ENCODE peak calls at places on chromosome 22, in nine cellular contexts. One of them, this sample, is unnamed.

GRCh38 chr22:49951001-49951677 is 9.4 kb upstream of the PIM3 start:
- DNase-seq in GM12865: no peak
- DNase-seq in HS-27A: no peak
- DNase-seq in fibroblast of mammary gland: peak
- DNase-seq in activated CD4-positive, alpha-beta T cell treated with anti-CD3 and anti-CD28 coated beads for 1 hour: no peak
- DNase-seq in C1 segment of cervical spinal cord: no peak
- DNase-seq in stimulated activated CD4-positive, alpha-beta T cell treated with anti-CD3 and anti-CD28 coated beads, Interleukin-1b, Interleukin-23, amount 100 ng/mL, for 24 hours: no peak
- DNase-seq in retina: no peak
- DNase-seq in hippocampal formation: no peak
- DNase-seq in this sample: peak

GRCh38 chr22:26916236-26916635 is 258.8 kb downstream of the MIAT start:
- DNase-seq in GM12865: no peak
- DNase-seq in HS-27A: no peak
- DNase-seq in fibroblast of mammary gland: no peak
- DNase-seq in activated CD4-positive, alpha-beta T cell treated with anti-CD3 and anti-CD28 coated beads for 1 hour: no peak
- DNase-seq in C1 segment of cervical spinal cord: no peak
- DNase-seq in stimulated activated CD4-positive, alpha-beta T cell treated with anti-CD3 and anti-CD28 coated beads, Interleukin-1b, Interleukin-23, amount 100 ng/mL, for 24 hours: no peak
- DNase-seq in retina: no peak
- DNase-seq in hippocampal formation: no peak
- DNase-seq in this sample: no peak

GRCh38 chr22:19330865-19331418 is 39.4 kb upstream of the CLTCL1 start:
- DNase-seq in GM12865: no peak
- DNase-seq in HS-27A: no peak
- DNase-seq in fibroblast of mammary gland: no peak
- DNase-seq in activated CD4-positive, alpha-beta T cell treated with anti-CD3 and anti-CD28 coated beads for 1 hour: no peak
- DNase-seq in C1 segment of cervical spinal cord: no peak
- DNase-seq in stimulated activated CD4-positive, alpha-beta T cell treated with anti-CD3 and anti-CD28 coated beads, Interleukin-1b, Interleukin-23, amount 100 ng/mL, for 24 hours: no peak
- DNase-seq in retina: no peak
- DNase-seq in hippocampal formation: no peak
- DNase-seq in this sample: no peak

GRCh38 chr22:46213052-46213451 is 37.0 kb downstream of the CDPF1 start:
- DNase-seq in GM12865: no peak
- DNase-seq in HS-27A: no peak
- DNase-seq in fibroblast of mammary gland: peak
- DNase-seq in activated CD4-positive, alpha-beta T cell treated with anti-CD3 and anti-CD28 coated beads for 1 hour: no peak
- DNase-seq in C1 segment of cervical spinal cord: no peak
- DNase-seq in stimulated activated CD4-positive, alpha-beta T cell treated with anti-CD3 and anti-CD28 coated beads, Interleukin-1b, Interleukin-23, amount 100 ng/mL, for 24 hours: no peak
- DNase-seq in retina: no peak
- DNase-seq in hippocampal formation: no peak
- DNase-seq in this sample: no peak

GRCh38 chr22:48899523-48900326 is 927.9 kb downstream of the BRD1 start:
- DNase-seq in GM12865: no peak
- DNase-seq in HS-27A: no peak
- DNase-seq in fibroblast of mammary gland: no peak
- DNase-seq in activated CD4-positive, alpha-beta T cell treated with anti-CD3 and anti-CD28 coated beads for 1 hour: no peak
- DNase-seq in C1 segment of cervical spinal cord: no peak
- DNase-seq in stimulated activated CD4-positive, alpha-beta T cell treated with anti-CD3 and anti-CD28 coated beads, Interleukin-1b, Interleukin-23, amount 100 ng/mL, for 24 hours: no peak
- DNase-seq in retina: no peak
- DNase-seq in hippocampal formation: no peak
- DNase-seq in this sample: no peak

GRCh38 chr22:35446365-35446764 is 46.4 kb downstream of the MCM5 start:
- DNase-seq in GM12865: no peak
- DNase-seq in HS-27A: peak
- DNase-seq in fibroblast of mammary gland: peak
- DNase-seq in activated CD4-positive, alpha-beta T cell treated with anti-CD3 and anti-CD28 coated beads for 1 hour: no peak
- DNase-seq in C1 segment of cervical spinal cord: no peak
- DNase-seq in stimulated activated CD4-positive, alpha-beta T cell treated with anti-CD3 and anti-CD28 coated beads, Interleukin-1b, Interleukin-23, amount 100 ng/mL, for 24 hours: no peak
- DNase-seq in retina: no peak
- DNase-seq in hippocampal formation: no peak
- DNase-seq in this sample: no peak

GRCh38 chr22:42335839-42336378 is 65.5 kb upstream of the TCF20 start:
- DNase-seq in GM12865: no peak
- DNase-seq in HS-27A: no peak
- DNase-seq in fibroblast of mammary gland: no peak
- DNase-seq in activated CD4-positive, alpha-beta T cell treated with anti-CD3 and anti-CD28 coated beads for 1 hour: no peak
- DNase-seq in C1 segment of cervical spinal cord: no peak
- DNase-seq in stimulated activated CD4-positive, alpha-beta T cell treated with anti-CD3 and anti-CD28 coated beads, Interleukin-1b, Interleukin-23, amount 100 ng/mL, for 24 hours: no peak
- DNase-seq in retina: no peak
- DNase-seq in hippocampal formation: no peak
- DNase-seq in this sample: no peak

GRCh38 chr22:45672564-45673481 is 1.2 kb downstream of the ATXN10 start:
- DNase-seq in GM12865: no peak
- DNase-seq in HS-27A: no peak
- DNase-seq in fibroblast of mammary gland: no peak
- DNase-seq in activated CD4-positive, alpha-beta T cell treated with anti-CD3 and anti-CD28 coated beads for 1 hour: no peak
- DNase-seq in C1 segment of cervical spinal cord: no peak
- DNase-seq in stimulated activated CD4-positive, alpha-beta T cell treated with anti-CD3 and anti-CD28 coated beads, Interleukin-1b, Interleukin-23, amount 100 ng/mL, for 24 hours: no peak
- DNase-seq in retina: no peak
- DNase-seq in hippocampal formation: no peak
- DNase-seq in this sample: no peak

GRCh38 chr22:44125421-44125820 is 55.3 kb upstream of the PARVG start:
- DNase-seq in GM12865: no peak
- DNase-seq in HS-27A: no peak
- DNase-seq in fibroblast of mammary gland: no peak
- DNase-seq in activated CD4-positive, alpha-beta T cell treated with anti-CD3 and anti-CD28 coated beads for 1 hour: no peak
- DNase-seq in C1 segment of cervical spinal cord: no peak
- DNase-seq in stimulated activated CD4-positive, alpha-beta T cell treated with anti-CD3 and anti-CD28 coated beads, Interleukin-1b, Interleukin-23, amount 100 ng/mL, for 24 hours: no peak
- DNase-seq in retina: no peak
- DNase-seq in hippocampal formation: no peak
- DNase-seq in this sample: no peak

GRCh38 chr22:44736581-44737413 is 15.6 kb upstream of the ARHGAP8 start:
- DNase-seq in GM12865: no peak
- DNase-seq in HS-27A: no peak
- DNase-seq in fibroblast of mammary gland: no peak
- DNase-seq in activated CD4-positive, alpha-beta T cell treated with anti-CD3 and anti-CD28 coated beads for 1 hour: no peak
- DNase-seq in C1 segment of cervical spinal cord: no peak
- DNase-seq in stimulated activated CD4-positive, alpha-beta T cell treated with anti-CD3 and anti-CD28 coated beads, Interleukin-1b, Interleukin-23, amount 100 ng/mL, for 24 hours: no peak
- DNase-seq in retina: no peak
- DNase-seq in hippocampal formation: no peak
- DNase-seq in this sample: peak

GRCh38 chr22:40418366-40419201 is 48.2 kb downstream of the SGSM3 start:
- DNase-seq in GM12865: no peak
- DNase-seq in HS-27A: no peak
- DNase-seq in fibroblast of mammary gland: peak
- DNase-seq in activated CD4-positive, alpha-beta T cell treated with anti-CD3 and anti-CD28 coated beads for 1 hour: no peak
- DNase-seq in C1 segment of cervical spinal cord: peak
- DNase-seq in stimulated activated CD4-positive, alpha-beta T cell treated with anti-CD3 and anti-CD28 coated beads, Interleukin-1b, Interleukin-23, amount 100 ng/mL, for 24 hours: no peak
- DNase-seq in retina: peak
- DNase-seq in hippocampal formation: peak
- DNase-seq in this sample: peak

GRCh38 chr22:46076651-46077339 is 73.5 kb upstream of the PPARA start:
- DNase-seq in GM12865: no peak
- DNase-seq in HS-27A: peak
- DNase-seq in fibroblast of mammary gland: no peak
- DNase-seq in activated CD4-positive, alpha-beta T cell treated with anti-CD3 and anti-CD28 coated beads for 1 hour: no peak
- DNase-seq in C1 segment of cervical spinal cord: no peak
- DNase-seq in stimulated activated CD4-positive, alpha-beta T cell treated with anti-CD3 and anti-CD28 coated beads, Interleukin-1b, Interleukin-23, amount 100 ng/mL, for 24 hours: no peak
- DNase-seq in retina: no peak
- DNase-seq in hippocampal formation: no peak
- DNase-seq in this sample: no peak

GRCh38 chr22:28711820-28712777 is 29.5 kb downstream of the CHEK2 start:
- DNase-seq in GM12865: no peak
- DNase-seq in HS-27A: peak
- DNase-seq in fibroblast of mammary gland: peak
- DNase-seq in activated CD4-positive, alpha-beta T cell treated with anti-CD3 and anti-CD28 coated beads for 1 hour: no peak
- DNase-seq in C1 segment of cervical spinal cord: no peak
- DNase-seq in stimulated activated CD4-positive, alpha-beta T cell treated with anti-CD3 and anti-CD28 coated beads, Interleukin-1b, Interleukin-23, amount 100 ng/mL, for 24 hours: no peak
- DNase-seq in retina: no peak
- DNase-seq in hippocampal formation: no peak
- DNase-seq in this sample: no peak

GRCh38 chr22:30396871-30397655 is at the start of gene SEC14L2:
- DNase-seq in GM12865: peak
- DNase-seq in HS-27A: no peak
- DNase-seq in fibroblast of mammary gland: peak
- DNase-seq in activated CD4-positive, alpha-beta T cell treated with anti-CD3 and anti-CD28 coated beads for 1 hour: peak
- DNase-seq in C1 segment of cervical spinal cord: peak
- DNase-seq in stimulated activated CD4-positive, alpha-beta T cell treated with anti-CD3 and anti-CD28 coated beads, Interleukin-1b, Interleukin-23, amount 100 ng/mL, for 24 hours: no peak
- DNase-seq in retina: peak
- DNase-seq in hippocampal formation: peak
- DNase-seq in this sample: peak

GRCh38 chr22:49359061-49359460 is 468.6 kb downstream of the BRD1 start:
- DNase-seq in GM12865: no peak
- DNase-seq in HS-27A: no peak
- DNase-seq in fibroblast of mammary gland: no peak
- DNase-seq in activated CD4-positive, alpha-beta T cell treated with anti-CD3 and anti-CD28 coated beads for 1 hour: no peak
- DNase-seq in C1 segment of cervical spinal cord: no peak
- DNase-seq in stimulated activated CD4-positive, alpha-beta T cell treated with anti-CD3 and anti-CD28 coated beads, Interleukin-1b, Interleukin-23, amount 100 ng/mL, for 24 hours: no peak
- DNase-seq in retina: no peak
- DNase-seq in hippocampal formation: no peak
- DNase-seq in this sample: no peak

GRCh38 chr22:40345801-40346177 is 511 bp upstream of the ADSL start:
- DNase-seq in GM12865: peak
- DNase-seq in HS-27A: no peak
- DNase-seq in fibroblast of mammary gland: peak
- DNase-seq in activated CD4-positive, alpha-beta T cell treated with anti-CD3 and anti-CD28 coated beads for 1 hour: peak
- DNase-seq in C1 segment of cervical spinal cord: no peak
- DNase-seq in stimulated activated CD4-positive, alpha-beta T cell treated with anti-CD3 and anti-CD28 coated beads, Interleukin-1b, Interleukin-23, amount 100 ng/mL, for 24 hours: no peak
- DNase-seq in retina: no peak
- DNase-seq in hippocampal formation: no peak
- DNase-seq in this sample: no peak

GRCh38 chr22:44587004-44587793 is 89.2 kb upstream of the RTL6 start:
- DNase-seq in GM12865: peak
- DNase-seq in HS-27A: no peak
- DNase-seq in fibroblast of mammary gland: no peak
- DNase-seq in activated CD4-positive, alpha-beta T cell treated with anti-CD3 and anti-CD28 coated beads for 1 hour: no peak
- DNase-seq in C1 segment of cervical spinal cord: no peak
- DNase-seq in stimulated activated CD4-positive, alpha-beta T cell treated with anti-CD3 and anti-CD28 coated beads, Interleukin-1b, Interleukin-23, amount 100 ng/mL, for 24 hours: no peak
- DNase-seq in retina: peak
- DNase-seq in hippocampal formation: no peak
- DNase-seq in this sample: peak

GRCh38 chr22:42614312-42615091 is at the start of gene POLDIP3:
- DNase-seq in GM12865: peak
- DNase-seq in HS-27A: peak
- DNase-seq in fibroblast of mammary gland: peak
- DNase-seq in activated CD4-positive, alpha-beta T cell treated with anti-CD3 and anti-CD28 coated beads for 1 hour: peak
- DNase-seq in C1 segment of cervical spinal cord: peak
- DNase-seq in stimulated activated CD4-positive, alpha-beta T cell treated with anti-CD3 and anti-CD28 coated beads, Interleukin-1b, Interleukin-23, amount 100 ng/mL, for 24 hours: peak
- DNase-seq in retina: peak
- DNase-seq in hippocampal formation: peak
- DNase-seq in this sample: peak

This sample was measured in left kidney.